ENCODE peak calls at places on chromosomes 5 and 9, in four cellular contexts. H is heart right ventricle, R is A549, C is sigmoid colon. G is an unnamed sample.
A peak's percentile ranks its signal among the peaks of the same experiment; 100 is the strongest.

GRCh38 chr5:57937025-57937424 is 454.4 kb upstream of the ACTBL2 start:
- DNase-seq in H (no peak), C (no peak), R (no peak), G (no peak)

GRCh38 chr9:3880851-3881250 is 355.1 kb upstream of the RFX3 start:
- DNase-seq in C (no peak), H (no peak), R (peak; percentile 17), G (no peak)

GRCh38 chr9:88759374-88759773 is 224.4 kb downstream of the NXNL2 start:
- DNase-seq in R (no peak), H (no peak), C (no peak), G (no peak)

GRCh38 chr5:122126711-122127385 is 2.5 kb upstream of the ZNF474 start:
- DNase-seq in C (peak; percentile 62), H (no peak), R (no peak), G (no peak)

GRCh38 chr9:133924453-133924852 is 67.7 kb downstream of the VAV2 start:
- DNase-seq in C (no peak), R (no peak), H (no peak), G (no peak)

GRCh38 chr9:31588756-31589155 is 795.7 kb upstream of the ACO1 start:
- DNase-seq in C (no peak), H (no peak), R (no peak), G (no peak)

GRCh38 chr9:4062966-4063365 is 236.9 kb downstream of the GLIS3 start:
- DNase-seq in H (no peak), R (no peak), C (no peak), G (no peak)

GRCh38 chr5:138986186-138986775 is 111.1 kb upstream of the LRRTM2 start:
- DNase-seq in R (no peak), C (no peak), H (no peak), G (peak; percentile 32)

GRCh38 chr9:124257865-124258764 is at the start of gene NEK6:
- DNase-seq in R (no peak), H (peak; percentile 49), C (peak; percentile 47), G (peak; percentile 33)

GRCh38 chr9:113998529-113999255 is 79.4 kb downstream of the AMBP start:
- DNase-seq in H (no peak), R (peak; percentile 10), C (no peak), G (no peak)
- TF ChIP-seq CTCF in H (no peak), R (peak; percentile 28), C (no peak), G (peak; percentile 29)

GRCh38 chr5:151619812-151620462 is 28.8 kb upstream of the FAT2 start:
- DNase-seq in C (no peak), H (no peak), R (no peak), G (no peak)
- TF ChIP-seq CTCF in C (no peak), H (no peak), R (no peak), G (no peak)

DNA sequence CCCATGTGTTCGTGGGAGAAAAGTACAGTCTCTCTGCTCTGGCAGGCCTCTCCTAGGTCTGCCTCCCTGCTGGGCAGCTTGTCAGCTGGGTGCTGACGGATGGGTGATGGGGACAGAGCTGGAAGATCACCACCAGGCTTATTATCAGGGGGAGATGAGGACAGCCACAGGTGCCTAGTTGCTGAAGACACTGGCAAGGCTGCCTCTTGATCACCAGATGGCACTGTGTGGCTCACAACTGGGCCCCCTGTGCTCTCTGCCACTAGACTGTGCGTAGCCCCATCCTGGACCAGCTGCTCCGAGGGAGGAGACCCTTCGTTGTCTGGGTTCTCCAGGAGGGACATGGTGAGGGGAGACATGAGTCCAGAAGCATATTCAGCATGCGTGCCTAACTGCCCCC is 73.0 kb downstream of the KIF24 start:
- DNase-seq in R (no peak), C (no peak), H (no peak), G (peak; percentile 47)
- TF ChIP-seq CTCF in R (no peak), C (no peak), H (no peak), G (peak; percentile 37)

GRCh38 chr5:159773062-159773924 is 143.0 kb upstream of the ADRA1B start:
- DNase-seq in R (peak; percentile 76), H (peak; percentile 77), C (peak; percentile 91), G (peak; percentile 35)
- TF ChIP-seq CTCF in R (peak; percentile 73), H (peak; percentile 58), C (no peak), G (peak; percentile 49)

GRCh38 chr5:81717815-81718214 is 33.1 kb downstream of the SSBP2 start:
- DNase-seq in H (no peak), C (no peak), R (no peak), G (no peak)

GRCh38 chr5:81718300-81718699 is 32.6 kb downstream of the SSBP2 start:
- DNase-seq in C (no peak), H (no peak), R (no peak), G (no peak)

GRCh38 chr5:81721049-81721448 is 29.8 kb downstream of the SSBP2 start:
- DNase-seq in R (no peak), H (no peak), C (no peak), G (no peak)

GRCh38 chr5:81717221-81717620 is 33.7 kb downstream of the SSBP2 start:
- DNase-seq in R (no peak), H (no peak), C (no peak), G (no peak)

DNA sequence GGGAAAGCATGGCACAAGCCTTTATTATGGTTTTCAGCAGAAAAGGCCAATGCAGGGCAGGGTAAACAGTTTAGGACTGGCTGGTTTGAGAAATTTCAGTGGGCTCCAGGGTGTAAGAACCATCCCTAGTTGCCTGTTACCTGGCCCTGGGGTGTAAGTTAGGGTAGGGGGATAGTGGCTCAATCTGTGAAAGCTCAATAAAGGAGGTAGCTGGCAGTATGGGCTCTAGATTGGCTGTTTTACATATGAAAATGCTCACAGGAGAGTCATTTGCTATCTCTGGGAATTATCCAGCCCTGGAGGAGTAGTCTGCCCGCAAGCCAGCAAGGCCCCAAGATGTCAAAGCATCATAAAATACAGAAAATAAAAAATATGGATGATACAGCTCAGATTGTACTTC is 31.2 kb downstream of the SSBP2 start:
- DNase-seq in H (no peak), R (no peak), C (no peak), G (no peak)
- TF ChIP-seq CTCF in H (no peak), R (no peak), C (no peak), G (no peak)

GRCh38 chr9:95043826-95044225 is 273.7 kb downstream of the FANCC start:
- DNase-seq in H (no peak), R (peak; percentile 45), C (no peak), G (no peak)

GRCh38 chr9:95048225-95049087 is 269.1 kb downstream of the FANCC start:
- DNase-seq in C (no peak), H (peak; percentile 78), R (peak; percentile 74), G (peak; percentile 61)

GRCh38 chr9:95045751-95046150 is 271.8 kb downstream of the FANCC start:
- DNase-seq in R (peak; percentile 69), C (no peak), H (no peak), G (no peak)

GRCh38 chr9:95047452-95048224 is 269.9 kb downstream of the FANCC start:
- DNase-seq in H (no peak), C (no peak), R (no peak), G (no peak)

GRCh38 chr9:95044731-95045508 is 272.6 kb downstream of the FANCC start:
- DNase-seq in R (peak; percentile 89), C (no peak), H (peak; percentile 54), G (no peak)
- TF ChIP-seq CTCF in R (peak; percentile 60), C (peak; percentile 10), H (peak; percentile 46), G (no peak)

GRCh38 chr9:100577776-100578448 is at the start of gene CAVIN4:
- DNase-seq in H (no peak), R (no peak), C (no peak), G (no peak)

GRCh38 chr9:100573655-100574260 is 4.1 kb upstream of the CAVIN4 start:
- DNase-seq in C (no peak), R (no peak), H (no peak), G (no peak)

GRCh38 chr9:100578610-100579009 is 731 bp downstream of the CAVIN4 start:
- DNase-seq in C (no peak), H (no peak), R (no peak), G (no peak)

GRCh38 chr9:100575765-100576368 is 2.0 kb upstream of the CAVIN4 start:
- DNase-seq in H (no peak), R (no peak), C (no peak), G (no peak)

GRCh38 chr9:100575006-100575405 is 2.9 kb upstream of the CAVIN4 start:
- DNase-seq in C (no peak), R (no peak), H (no peak), G (no peak)
- TF ChIP-seq CTCF in C (no peak), R (no peak), H (no peak), G (no peak)

DNA sequence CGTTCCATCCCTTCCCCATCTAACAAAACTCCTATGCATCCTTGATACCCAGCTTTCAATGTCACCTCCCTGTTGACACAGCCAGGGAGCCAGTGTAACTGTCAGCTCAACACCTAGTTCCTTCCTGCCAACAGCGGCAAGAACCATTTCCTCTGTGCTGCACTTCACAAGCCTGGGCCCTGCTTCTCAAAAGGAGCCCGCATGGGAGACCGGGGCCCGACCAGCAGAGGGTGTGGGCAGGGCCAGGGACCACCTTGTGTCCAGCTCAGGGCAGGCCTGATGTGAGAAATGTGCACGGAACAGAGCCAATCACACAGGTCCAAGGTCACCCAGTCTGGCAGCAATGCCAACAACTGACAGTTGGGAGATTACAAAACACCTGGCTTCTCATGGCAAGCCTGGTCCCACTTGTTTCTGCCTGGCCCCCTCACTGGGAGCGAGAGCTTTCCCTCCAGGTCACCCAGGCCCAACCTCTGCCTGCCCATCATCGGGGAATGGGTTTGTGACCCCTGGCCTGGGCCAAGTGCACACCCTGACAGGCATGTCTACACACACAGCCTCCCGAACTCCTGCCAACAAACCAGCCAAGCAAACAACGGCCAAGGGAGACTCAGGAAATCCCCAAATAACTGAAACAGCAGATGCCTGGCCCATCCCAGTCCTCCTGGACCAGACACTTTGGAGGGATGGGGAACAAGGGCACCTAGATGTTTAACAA is 3.1 kb downstream of the RNF44 start:
- DNase-seq in C (no peak), R (peak; percentile 57), H (peak; percentile 34), G (no peak)
- TF ChIP-seq CTCF in C (no peak), R (no peak), H (no peak), G (no peak)